ENCODE peak calls at places on chromosomes 11 and 22, in four cellular contexts. M is NCI-H1417, H is AG08396, A is NCI-H345. U is an unnamed sample.

GRCh38 chr11:63564056-63564784 is 1.0 kb upstream of the PLAAT2 start:
- DNase-seq in M (peak; percentile 14), H (no peak), A (peak; percentile 5), U (no peak)

GRCh38 chr11:47964546-47964945 is 15.8 kb upstream of the PTPRJ start:
- DNase-seq in A (no peak), M (no peak), H (no peak), U (no peak)

GRCh38 chr11:69137148-69137844 is 18.4 kb upstream of the SMIM38 start:
- DNase-seq in H (no peak), A (no peak), M (no peak), U (no peak)

GRCh38 chr22:34105461-34106062 is 185.3 kb upstream of the LARGE1 start:
- DNase-seq in M (peak; percentile 45), H (no peak), A (peak; percentile 9), U (peak; percentile 5)

GRCh38 chr11:117638913-117639543 is 158.0 kb downstream of the DSCAML1 start:
- DNase-seq in H (no peak), M (no peak), A (no peak), U (no peak)

GRCh38 chr22:26918236-26918635 is 260.8 kb downstream of the MIAT start:
- DNase-seq in H (no peak), A (no peak), M (no peak), U (no peak)

GRCh38 chr22:43424201-43424600 is 12.4 kb downstream of the MPPED1 start:
- DNase-seq in M (no peak), A (no peak), H (no peak), U (no peak)

GRCh38 chr11:551596-551995 is 8.9 kb downstream of the LMNTD2 start:
- DNase-seq in H (no peak), M (no peak), A (no peak), U (no peak)

GRCh38 chr11:46361283-46362145 is 14.3 kb downstream of the DGKZ start:
- DNase-seq in M (peak; percentile 79), H (peak; percentile 82), A (no peak), U (no peak)

GRCh38 chr11:33894402-33894754 is 2.5 kb upstream of the LMO2 start:
- DNase-seq in H (no peak), A (no peak), M (no peak), U (no peak)

GRCh38 chr22:35454416-35455054 is 54.6 kb downstream of the MCM5 start:
- DNase-seq in H (no peak), A (no peak), M (no peak), U (no peak)

GRCh38 chr11:97751405-97751804 is 1269.3 kb upstream of the CNTN5 start:
- DNase-seq in A (peak; percentile 91), H (no peak), M (no peak), U (peak; percentile 89)

GRCh38 chr11:110219011-110219785 is 77.2 kb downstream of the RDX start:
- DNase-seq in H (no peak), M (no peak), A (no peak), U (no peak)

GRCh38 chr11:7892751-7893356 is 38.2 kb downstream of the OR10A6 start:
- DNase-seq in M (peak; percentile 24), A (peak; percentile 29), H (peak; percentile 53), U (peak; percentile 27)

GRCh38 chr11:119764108-119764874 is 35.3 kb upstream of the NECTIN1 start:
- DNase-seq in H (peak; percentile 68), A (no peak), M (no peak), U (no peak)

GRCh38 chr11:44310198-44310455 is 188 bp upstream of the ALX4 start:
- DNase-seq in H (no peak), M (no peak), A (no peak), U (no peak)

GRCh38 chr11:8683115-8683807 is 669 bp downstream of the RPL27A start:
- DNase-seq in H (no peak), M (peak; percentile 47), A (no peak), U (no peak)

GRCh38 chr22:26610072-26610958 is 7.5 kb downstream of the CRYBB1 start:
- DNase-seq in A (no peak), M (no peak), H (peak; percentile 88), U (no peak)

GRCh38 chr22:20656902-20657836 is 116.7 kb upstream of the SERPIND1 start:
- DNase-seq in M (no peak), A (no peak), H (no peak), U (no peak)

GRCh38 chr11:117961896-117962295 is 24.3 kb upstream of the IL10RA start:
- DNase-seq in A (no peak), H (no peak), M (no peak), U (no peak)

GRCh38 chr22:39212721-39213376 is 31.9 kb downstream of the PDGFB start:
- DNase-seq in M (no peak), H (peak; percentile 21), A (no peak), U (no peak)

GRCh38 chr22:31185056-31185455 is 25.1 kb downstream of the RNF185 start:
- DNase-seq in H (no peak), M (no peak), A (no peak), U (no peak)

GRCh38 chr11:69914286-69915150 is 95.3 kb upstream of the FGF3 start:
- DNase-seq in M (no peak), A (no peak), H (no peak), U (no peak)

U was measured in NCI-H774.